ENCODE peak calls at places on chromosomes 1 and 21, in five cellular contexts. U is A549, X is HCT116, D is Panc1, B is SK-N-SH. L is an unnamed sample. For H3K4me1, the result is how much of the 10 kb centered on the place peaks cover.

GRCh38 chr1:155646307-155646706 is 36.3 kb downstream of the MSTO1 start:
- DNase-seq in U (no peak), X (no peak), D (no peak), B (no peak), L (no peak)

GRCh38 chr1:172900359-172900997 is 150.3 kb downstream of the TNFSF18 start:
- DNase-seq in U (no peak), X (no peak), D (no peak), B (no peak), L (no peak)

GRCh38 chr1:53732912-53733317 is 6.0 kb downstream of the GLIS1 start:
- DNase-seq in U (no peak), X (no peak), D (no peak), B (no peak), L (no peak)

GRCh38 chr21:24375201-24375600 is 1232.1 kb downstream of the MRPL39 start:
- DNase-seq in U (no peak), X (no peak), D (no peak), B (no peak), L (peak)

GRCh38 chr1:24910751-24911650 is 19.1 kb downstream of the RUNX3 start:
- DNase-seq in U (peak), X (no peak), D (no peak), B (no peak), L (no peak)

GRCh38 chr1:119554188-119554587 is 47.2 kb downstream of the HSD3B1 start:
- DNase-seq in U (no peak), X (no peak), D (no peak), B (peak), L (no peak)

GRCh38 chr1:168443899-168444298 is 99.9 kb downstream of the XCL2 start:
- DNase-seq in U (no peak), X (no peak), D (no peak), B (no peak), L (no peak)

GRCh38 chr1:197356723-197357533 is 88.9 kb downstream of the CRB1 start:
- DNase-seq in U (peak), X (peak), D (peak), B (peak), L (peak)

GRCh38 chr1:172882791-172883386 is 167.9 kb downstream of the TNFSF18 start:
- DNase-seq in U (no peak), X (no peak), D (no peak), B (no peak), L (no peak)

GRCh38 chr1:219927956-219928790 is at the start of gene SLC30A10:
- DNase-seq in U (peak), X (no peak), D (no peak), B (peak), L (peak)

GRCh38 chr1:167454929-167455785 is 63.2 kb downstream of the CD247 start:
- DNase-seq in U (peak), X (peak), D (no peak), B (peak), L (peak)

GRCh38 chr1:208031316-208031931 is 120.5 kb upstream of the CD34 start:
- DNase-seq in U (no peak), X (no peak), D (no peak), B (no peak), L (no peak)

GRCh38 chr1:29245876-29246275 is 9.6 kb downstream of the PTPRU start:
- DNase-seq in U (peak), X (no peak), D (peak), B (peak), L (no peak)

GRCh38 chr1:171506525-171507304 is 21.4 kb downstream of the PRRC2C start:
- DNase-seq in U (no peak), X (no peak), D (no peak), B (no peak), L (peak)

GRCh38 chr1:231927431-231927830 is 300.8 kb downstream of the DISC1 start:
- DNase-seq in U (no peak), X (no peak), D (no peak), B (no peak), L (no peak)

GRCh38 chr1:26838474-26839338 is 12.2 kb downstream of the ZDHHC18 start:
- DNase-seq in U (no peak), X (no peak), D (no peak), B (no peak), L (no peak)

GRCh38 chr1:197224160-197224559 is 43.9 kb upstream of the CRB1 start:
- DNase-seq in U (no peak), X (no peak), D (no peak), B (peak), L (no peak)

GRCh38 chr1:26991310-26992116 is 2.0 kb upstream of the TRNP1 start:
- DNase-seq in U (peak), X (no peak), D (no peak), B (no peak), L (no peak)

GRCh38 chr21:19244502-19245187 is 841.1 kb upstream of the TMPRSS15 start:
- DNase-seq in U (no peak), X (no peak), D (no peak), B (no peak), L (no peak)

GRCh38 chr1:178241837-178242236 is 147.9 kb downstream of the RASAL2 start:
- DNase-seq in U (no peak), X (no peak), D (no peak), B (no peak), L (no peak)

GRCh38 chr1:226364129-226364899 is 43.6 kb downstream of the PARP1 start:
- DNase-seq in U (no peak), X (no peak), D (no peak), B (peak), L (no peak)

GRCh38 chr1:172473842-172474241 is 30.0 kb upstream of the PIGC start:
- DNase-seq in U (no peak), X (no peak), D (no peak), B (no peak), L (no peak)

GRCh38 chr1:39539252-39539790 is 37.3 kb downstream of the PABPC4 start:
- DNase-seq in U (peak), X (peak), D (peak), B (peak), L (peak)

GRCh38 chr1:235910357-235911299 is 43.9 kb upstream of the LYST start:
- DNase-seq in U (peak), X (peak), D (peak), B (peak), L (peak)

GRCh38 chr1:247496581-247497285 is 38.8 kb upstream of the OR2B11 start:
- DNase-seq in U (no peak), X (no peak), D (no peak), B (no peak), L (no peak)

GRCh38 chr1:247506831-247507230 is 29.4 kb downstream of the OR2C3 start:
- DNase-seq in U (no peak), X (no peak), D (no peak), B (no peak), L (no peak)

DNA sequence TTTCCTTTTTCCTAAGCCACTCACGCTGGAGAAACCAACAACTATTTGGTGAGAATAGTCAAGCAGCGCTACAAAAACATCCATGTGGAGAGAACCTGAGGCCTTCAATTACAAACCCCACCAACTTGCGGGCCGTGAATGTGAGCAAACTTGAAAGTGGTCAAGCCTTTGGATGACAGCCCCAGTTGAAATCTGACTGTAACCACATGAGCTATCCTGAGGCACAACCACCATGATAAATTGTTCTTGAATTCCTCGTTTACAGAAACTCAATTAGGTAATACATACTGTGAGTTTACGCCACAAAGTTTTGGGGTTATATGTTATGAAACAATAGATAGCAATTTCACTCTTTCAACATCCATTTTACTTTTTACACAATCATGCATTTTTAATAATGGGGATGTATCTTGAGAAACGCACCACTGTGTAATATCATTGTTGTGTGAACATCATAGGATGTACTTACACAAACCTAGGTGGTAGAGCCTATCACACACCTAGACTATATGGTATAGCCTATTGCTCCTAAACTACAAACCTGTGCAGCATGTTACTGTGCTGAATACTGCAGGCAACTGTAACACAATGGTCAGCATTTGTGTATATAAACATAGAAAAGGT is 35.4 kb downstream of the OR2C3 start:
- DNase-seq in U (no peak), X (no peak), D (no peak), B (no peak), L (no peak)
- TF ChIP-seq REST in U (no peak), X (no peak), D (no peak), B (no peak), L (no peak)

GRCh38 chr1:200496937-200497336 is 87.1 kb upstream of the ZNF281 start:
- DNase-seq in U (no peak), X (no peak), D (no peak), B (no peak), L (no peak)
- H3K4me1 ChIP-seq in U (under half), X (under half), D (under half), B (under half), L (under half)

DNA sequence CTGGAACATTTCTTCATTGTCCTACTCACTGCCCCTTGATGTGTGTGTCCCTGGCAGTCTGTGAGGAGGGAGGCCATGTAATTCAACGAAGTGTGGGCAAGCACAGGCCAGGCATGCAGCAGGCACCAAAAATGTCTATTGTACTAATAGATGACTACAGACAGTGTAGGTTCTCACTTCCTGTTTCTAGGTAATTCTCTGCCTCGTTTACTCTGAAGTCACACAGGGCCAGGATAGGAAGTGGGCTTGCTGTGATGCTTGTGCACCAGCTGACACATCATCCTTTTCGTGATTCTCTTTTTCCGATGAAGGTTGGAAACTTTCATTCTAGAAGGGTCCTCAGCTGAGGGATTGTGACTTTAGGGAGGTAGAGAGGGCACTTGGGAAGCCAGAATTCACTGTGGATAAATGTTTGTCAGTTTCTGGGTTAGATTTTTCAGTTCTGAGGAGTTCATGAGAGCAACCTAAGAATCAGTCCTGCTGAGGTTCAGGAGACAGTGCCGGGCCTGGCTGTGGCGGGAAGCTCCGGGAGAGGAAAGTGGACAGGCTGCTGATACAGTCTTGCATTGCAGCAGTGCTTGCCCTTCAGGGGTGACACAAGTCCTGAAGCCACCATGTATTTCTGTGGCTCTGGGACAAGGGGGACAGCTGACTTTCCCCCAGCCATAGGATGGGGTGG is 4.3 kb upstream of the CSF1 start:
- DNase-seq in U (no peak), X (no peak), D (no peak), B (no peak), L (no peak)
- TF ChIP-seq REST in U (no peak), X (no peak), D (no peak), B (no peak), L (no peak)

GRCh38 chr1:101239095-101240040 is 2.5 kb downstream of the S1PR1 start:
- DNase-seq in U (no peak), X (no peak), D (no peak), B (no peak), L (no peak)
- H3K4me1 ChIP-seq in U (under half), X (under half), D (under half), B (under half), L (under half)

L was measured in GM23338.